ENCODE peak calls at places on chromosomes 3 and 15, in six cellular contexts. A is WTC11, G is endothelial cell of umbilical vein, O is A549, H is K562, N is H1. Q is an unnamed sample.

GRCh38 chr3:20575153-20575552 is 389.1 kb upstream of the SGO1 start:
- DNase-seq in A (no peak), G (no peak), O (no peak), H (no peak), N (no peak), Q (no peak)

GRCh38 chr15:29377141-29377540 is 107.5 kb upstream of the NSMCE3 start:
- DNase-seq in A (no peak), G (no peak), O (no peak), H (no peak), N (no peak), Q (no peak)

GRCh38 chr3:13480340-13481318 is 523 bp downstream of the HDAC11 start:
- DNase-seq in A (peak), G (no peak), O (no peak), H (no peak), N (no peak), Q (no peak)

GRCh38 chr3:22474706-22475470 is 723.9 kb upstream of the ZNF385D start:
- DNase-seq in A (no peak), G (no peak), O (no peak), H (no peak), N (no peak), Q (no peak)

GRCh38 chr15:73305331-73306211 is 63.2 kb downstream of the HCN4 start:
- DNase-seq in A (peak), G (peak), O (peak), H (peak), N (peak), Q (peak)

GRCh38 chr3:36635731-36636130 is 128.6 kb downstream of the DCLK3 start:
- DNase-seq in A (no peak), G (no peak), O (no peak), H (no peak), N (no peak), Q (no peak)

GRCh38 chr3:39445927-39446326 is 21.6 kb upstream of the MOBP start:
- DNase-seq in A (no peak), G (no peak), O (no peak), H (no peak), N (no peak), Q (no peak)

GRCh38 chr3:60309539-60310268 is 941.5 kb downstream of the FHIT start:
- DNase-seq in A (no peak), G (no peak), O (no peak), H (no peak), N (no peak), Q (no peak)

GRCh38 chr15:26201177-26201858 is 338.2 kb upstream of the ATP10A start:
- DNase-seq in A (no peak), G (no peak), O (no peak), H (no peak), N (no peak), Q (no peak)

GRCh38 chr15:98442379-98442833 is 205.9 kb upstream of the IGF1R start:
- DNase-seq in A (peak), G (peak), O (peak), H (peak), N (peak), Q (peak)

GRCh38 chr3:36741285-36741684 is 23.1 kb downstream of the DCLK3 start:
- DNase-seq in A (peak), G (no peak), O (peak), H (no peak), N (no peak), Q (no peak)

GRCh38 chr3:159763466-159764210 is 225.0 kb upstream of the IL12A start:
- DNase-seq in A (peak), G (peak), O (peak), H (peak), N (peak), Q (no peak)

GRCh38 chr3:171157286-171157685 is 130.8 kb upstream of the SLC2A2 start:
- DNase-seq in A (peak), G (no peak), O (no peak), H (no peak), N (no peak), Q (peak)

GRCh38 chr15:36053746-36054145 is 507.8 kb upstream of the DPH6 start:
- DNase-seq in A (no peak), G (no peak), O (no peak), H (no peak), N (no peak), Q (no peak)

GRCh38 chr3:178236555-178237277 is 299.5 kb upstream of the KCNMB2 start:
- DNase-seq in A (no peak), G (no peak), O (no peak), H (no peak), N (no peak), Q (no peak)

GRCh38 chr3:12467746-12468145 is 16.5 kb upstream of the TSEN2 start:
- DNase-seq in A (no peak), G (no peak), O (no peak), H (no peak), N (no peak), Q (no peak)

GRCh38 chr15:72797834-72798233 is 14.3 kb upstream of the ADPGK start:
- DNase-seq in A (no peak), G (no peak), O (no peak), H (no peak), N (no peak), Q (peak)

GRCh38 chr15:40338921-40339620 is 1.7 kb downstream of the CCDC9B start:
- DNase-seq in A (no peak), G (peak), O (peak), H (no peak), N (no peak), Q (peak)

GRCh38 chr15:32743411-32744145 is 25.8 kb downstream of the GREM1 start:
- DNase-seq in A (no peak), G (no peak), O (no peak), H (no peak), N (no peak), Q (no peak)

GRCh38 chr3:98612587-98612986 is 19.2 kb upstream of the CPOX start:
- DNase-seq in A (peak), G (no peak), O (peak), H (no peak), N (peak), Q (peak)

GRCh38 chr3:133894334-133895207 is 1.1 kb downstream of the RAB6B start:
- DNase-seq in A (peak), G (no peak), O (no peak), H (peak), N (peak), Q (no peak)

GRCh38 chr15:78396976-78397375 is 41.0 kb upstream of the IREB2 start:
- DNase-seq in A (peak), G (no peak), O (peak), H (peak), N (peak), Q (peak)

GRCh38 chr3:77411990-77412389 is 372.1 kb downstream of the ROBO2 start:
- DNase-seq in A (no peak), G (no peak), O (no peak), H (no peak), N (no peak), Q (no peak)

GRCh38 chr3:17730318-17730967 is 12.0 kb downstream of the TBC1D5 start:
- DNase-seq in A (no peak), G (peak), O (no peak), H (peak), N (no peak), Q (peak)

GRCh38 chr3:49738067-49738713 is 14.4 kb upstream of the GMPPB start:
- DNase-seq in A (no peak), G (no peak), O (no peak), H (no peak), N (no peak), Q (no peak)

GRCh38 chr3:131755380-131755779 is 252.6 kb upstream of the MRPL3 start:
- DNase-seq in A (no peak), G (no peak), O (no peak), H (no peak), N (no peak), Q (no peak)

GRCh38 chr3:14537590-14538450 is 2.3 kb downstream of the GRIP2 start:
- DNase-seq in A (no peak), G (no peak), O (peak), H (peak), N (no peak), Q (no peak)

GRCh38 chr3:187740446-187741399 is 4.5 kb downstream of the BCL6 start:
- DNase-seq in A (peak), G (peak), O (peak), H (peak), N (peak), Q (no peak)

GRCh38 chr3:78337801-78338211 is 1297.9 kb downstream of the ROBO2 start:
- DNase-seq in A (no peak), G (no peak), O (no peak), H (no peak), N (no peak), Q (no peak)

GRCh38 chr3:162521669-162522068 is 1025.1 kb downstream of the OTOL1 start:
- DNase-seq in A (no peak), G (no peak), O (no peak), H (no peak), N (no peak), Q (no peak)

GRCh38 chr3:162525791-162526190 is 1029.2 kb downstream of the OTOL1 start:
- DNase-seq in A (no peak), G (no peak), O (no peak), H (no peak), N (no peak), Q (no peak)

DNA sequence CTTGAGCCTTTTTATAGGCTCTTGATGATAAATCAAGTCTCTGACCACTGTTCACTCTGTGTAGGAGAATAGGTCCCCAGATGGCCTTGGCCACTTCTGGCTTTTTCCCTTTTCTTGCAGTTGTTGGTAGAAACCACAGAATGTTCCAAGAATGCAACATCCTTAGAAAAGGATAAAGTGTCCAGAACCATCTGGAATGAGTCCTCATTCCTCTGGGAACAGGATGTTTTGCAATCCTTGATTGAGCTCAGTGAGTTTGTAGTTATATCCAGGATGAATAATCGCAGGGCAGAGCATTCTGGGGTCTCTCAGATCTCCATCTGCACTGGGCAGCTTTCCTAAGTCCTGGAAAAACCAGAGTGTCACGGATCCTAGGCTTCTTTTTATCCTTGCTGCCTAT is 1028.4 kb downstream of the OTOL1 start:
- DNase-seq in A (no peak), G (no peak), O (no peak), H (no peak), N (no peak), Q (no peak)
- TF ChIP-seq JUN in A (no peak), G (no peak), O (no peak), H (no peak), N (no peak), Q (no peak)

DNA sequence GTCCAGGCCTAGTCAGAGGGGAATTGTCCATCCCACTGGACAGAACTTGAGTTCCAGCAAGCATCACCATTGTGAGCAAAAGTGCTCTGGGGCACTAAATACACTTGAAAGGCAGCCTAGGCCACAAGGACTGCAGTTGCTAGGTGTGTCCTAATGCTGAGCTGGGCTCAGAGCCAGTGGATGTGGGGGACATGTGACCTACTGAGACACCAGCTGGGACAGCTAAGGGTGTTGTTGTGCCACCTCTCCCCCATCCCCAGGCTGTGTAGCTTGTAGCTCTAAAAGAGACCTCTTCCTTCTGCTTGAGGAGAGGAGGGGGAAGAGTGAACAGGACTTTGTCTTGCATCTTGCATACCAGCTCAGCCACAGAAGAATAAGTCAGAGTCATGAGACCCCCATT is 120.9 kb downstream of the DTWD1 start:
- DNase-seq in A (no peak), G (no peak), O (no peak), H (no peak), N (no peak), Q (no peak)
- TF ChIP-seq JUN in A (no peak), G (no peak), O (no peak), H (no peak), N (no peak), Q (no peak)

GRCh38 chr15:81163961-81164800 is 30.1 kb downstream of the CFAP161 start:
- DNase-seq in A (no peak), G (no peak), O (peak), H (peak), N (no peak), Q (no peak)
- TF ChIP-seq JUN in A (no peak), G (no peak), O (no peak), H (no peak), N (no peak), Q (no peak)

GRCh38 chr15:66815322-66815721 is 113.3 kb downstream of the SMAD6 start:
- DNase-seq in A (no peak), G (peak), O (no peak), H (no peak), N (no peak), Q (no peak)
- TF ChIP-seq JUN in A (no peak), G (no peak), O (no peak), H (no peak), N (no peak), Q (no peak)

GRCh38 chr3:136280961-136281360 is 30.8 kb downstream of the PCCB start:
- DNase-seq in A (no peak), G (no peak), O (no peak), H (no peak), N (no peak), Q (no peak)

GRCh38 chr3:136277634-136278033 is 27.5 kb downstream of the PCCB start:
- DNase-seq in A (peak), G (no peak), O (no peak), H (no peak), N (peak), Q (no peak)

GRCh38 chr3:136281966-136282554 is 31.9 kb downstream of the PCCB start:
- DNase-seq in A (no peak), G (peak), O (no peak), H (no peak), N (no peak), Q (no peak)

GRCh38 chr3:136279092-136279491 is 29.0 kb downstream of the PCCB start:
- DNase-seq in A (no peak), G (no peak), O (no peak), H (no peak), N (no peak), Q (no peak)

GRCh38 chr3:136283627-136284026 is 33.5 kb downstream of the PCCB start:
- DNase-seq in A (no peak), G (no peak), O (no peak), H (no peak), N (no peak), Q (no peak)
- TF ChIP-seq JUN in A (no peak), G (no peak), O (no peak), H (no peak), N (no peak), Q (no peak)

DNA sequence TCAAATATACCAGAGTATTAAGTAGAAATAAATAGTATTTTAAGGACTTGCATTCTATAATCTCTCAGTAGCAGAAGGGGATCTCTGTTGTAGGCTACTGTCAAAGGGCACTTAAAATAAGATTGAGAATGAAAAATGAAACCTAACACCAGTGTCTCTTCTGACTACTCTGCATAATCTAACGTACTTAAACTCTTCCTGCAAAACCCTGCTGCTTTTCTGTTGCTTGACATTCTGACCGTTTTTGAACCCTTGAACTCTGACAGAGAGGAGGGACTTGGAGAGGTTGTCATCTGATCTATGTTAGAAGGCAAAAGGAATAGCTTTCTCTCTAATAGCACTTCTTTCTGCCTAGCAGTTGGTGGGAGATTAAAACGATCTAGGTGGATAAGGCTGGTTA is 204.5 kb downstream of the ZIC1 start:
- DNase-seq in A (no peak), G (no peak), O (no peak), H (no peak), N (no peak), Q (no peak)
- TF ChIP-seq JUN in A (no peak), G (no peak), O (no peak), H (no peak), N (no peak), Q (no peak)

DNA sequence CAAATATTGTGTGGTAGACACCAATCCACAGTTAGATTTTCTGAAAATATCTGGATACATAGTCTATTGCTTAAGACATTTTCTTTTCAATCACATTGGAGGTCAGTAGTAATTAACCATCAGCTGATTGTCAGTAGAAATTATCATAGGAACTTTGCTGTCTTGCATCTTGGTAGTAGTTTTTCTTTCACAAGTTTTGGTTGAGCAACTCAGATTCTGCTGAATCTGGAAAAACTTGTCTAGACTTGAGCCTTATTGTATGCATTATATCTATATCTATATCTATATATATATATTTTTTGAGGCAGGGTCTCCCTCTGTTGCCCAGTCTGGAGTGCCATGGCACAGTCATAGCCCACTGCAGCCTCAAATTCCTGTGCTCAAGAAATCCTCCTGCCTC is 4.0 kb downstream of the RAB11A start:
- DNase-seq in A (no peak), G (no peak), O (no peak), H (no peak), N (no peak), Q (no peak)
- TF ChIP-seq JUN in A (no peak), G (no peak), O (no peak), H (no peak), N (no peak), Q (no peak)

GRCh38 chr3:148319960-148320359 is 377.7 kb upstream of the AGTR1 start:
- DNase-seq in A (no peak), G (no peak), O (no peak), H (no peak), N (no peak), Q (no peak)

GRCh38 chr3:148318240-148318639 is 379.5 kb upstream of the AGTR1 start:
- DNase-seq in A (no peak), G (no peak), O (no peak), H (no peak), N (no peak), Q (no peak)

GRCh38 chr3:148315756-148316155 is 381.9 kb upstream of the AGTR1 start:
- DNase-seq in A (no peak), G (no peak), O (no peak), H (no peak), N (no peak), Q (no peak)

GRCh38 chr3:148319161-148319915 is 378.4 kb upstream of the AGTR1 start:
- DNase-seq in A (no peak), G (no peak), O (no peak), H (no peak), N (no peak), Q (no peak)
- TF ChIP-seq JUN in A (no peak), G (no peak), O (no peak), H (no peak), N (no peak), Q (no peak)

GRCh38 chr3:56878046-56878445 is 76.3 kb upstream of the ARHGEF3 start:
- DNase-seq in A (no peak), G (peak), O (no peak), H (no peak), N (no peak), Q (no peak)
- TF ChIP-seq JUN in A (no peak), G (no peak), O (no peak), H (no peak), N (no peak), Q (no peak)

GRCh38 chr3:147210676-147211075 is 195.7 kb downstream of the ZIC4 start:
- DNase-seq in A (no peak), G (no peak), O (no peak), H (no peak), N (no peak), Q (no peak)

GRCh38 chr3:147215660-147216059 is 190.7 kb downstream of the ZIC4 start:
- DNase-seq in A (no peak), G (no peak), O (no peak), H (no peak), N (no peak), Q (no peak)

GRCh38 chr3:147213633-147214032 is 192.7 kb downstream of the ZIC4 start:
- DNase-seq in A (no peak), G (no peak), O (no peak), H (no peak), N (no peak), Q (no peak)

GRCh38 chr3:147218976-147219375 is 187.4 kb downstream of the ZIC4 start:
- DNase-seq in A (no peak), G (no peak), O (no peak), H (no peak), N (no peak), Q (no peak)

DNA sequence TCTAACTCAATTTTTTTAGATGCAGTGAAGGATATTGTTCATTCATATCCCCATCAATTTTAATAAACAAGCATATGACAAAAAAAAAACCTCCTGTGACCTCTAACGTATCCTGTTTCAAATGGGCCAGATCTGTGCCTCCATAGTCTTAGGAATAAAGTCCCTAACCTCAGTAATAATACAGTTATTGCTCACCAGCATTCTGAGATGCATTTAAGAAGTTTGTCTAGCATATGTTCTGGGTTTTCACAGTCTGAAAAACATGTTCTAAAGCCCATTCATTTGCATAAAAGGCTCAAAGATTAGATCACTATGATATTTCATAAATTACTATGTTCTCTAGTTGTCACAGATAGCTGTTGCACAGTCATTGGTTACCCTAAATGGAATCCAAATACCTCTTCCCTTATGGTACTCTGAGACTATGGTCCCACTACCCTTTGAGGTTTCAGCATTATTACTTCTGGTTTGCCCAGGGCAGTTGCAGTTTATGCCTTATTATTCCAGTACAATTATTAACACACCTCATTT is 190.1 kb downstream of the ZIC4 start:
- DNase-seq in A (no peak), G (no peak), O (no peak), H (no peak), N (no peak), Q (no peak)
- TF ChIP-seq JUN in A (no peak), G (no peak), O (no peak), H (no peak), N (no peak), Q (no peak)